ENCODE peak calls at places on chromosome 22, in nine cellular contexts. F is right lobe of liver, I is heart right ventricle, Q is GM19239, U is islet precursor cell, R is HAP-1, Y is HS-27A, C is NCI-H1092 treated with DMSO at 0.1 percent for 48 hours, N is adrenal gland. A is an unnamed sample.

GRCh38 chr22:43862074-43862881 is at the start of gene SULT4A1:
- DNase-seq in F (no peak), I (no peak), Q (no peak), U (no peak), R (no peak), Y (no peak), C (peak), N (no peak), A (peak)

GRCh38 chr22:46583571-46583970 is 36.6 kb upstream of the GRAMD4 start:
- DNase-seq in F (no peak), I (no peak), Q (no peak), U (no peak), R (no peak), Y (no peak), C (no peak), N (no peak), A (no peak)

GRCh38 chr22:25061605-25062377 is 109.3 kb downstream of the KIAA1671 start:
- DNase-seq in F (no peak), I (no peak), Q (no peak), U (no peak), R (no peak), Y (no peak), C (no peak), N (no peak), A (no peak)

GRCh38 chr22:49139492-49140151 is 688.1 kb downstream of the BRD1 start:
- DNase-seq in F (no peak), I (no peak), Q (no peak), U (no peak), R (no peak), Y (no peak), C (no peak), N (no peak), A (no peak)

GRCh38 chr22:41781508-41781906 is 19.0 kb upstream of the CCDC134 start:
- DNase-seq in F (no peak), I (no peak), Q (no peak), U (no peak), R (no peak), Y (no peak), C (no peak), N (no peak), A (no peak)

GRCh38 chr22:21020802-21021429 is 6.0 kb downstream of the P2RX6 start:
- DNase-seq in F (no peak), I (no peak), Q (peak), U (no peak), R (no peak), Y (no peak), C (peak), N (no peak), A (peak)

GRCh38 chr22:24894220-24894975 is 52.1 kb downstream of the LHFPL7 start:
- DNase-seq in F (peak), I (peak), Q (no peak), U (peak), R (no peak), Y (peak), C (peak), N (peak), A (peak)

GRCh38 chr22:29524440-29525191 is 28.9 kb downstream of the THOC5 start:
- DNase-seq in F (peak), I (no peak), Q (peak), U (peak), R (peak), Y (no peak), C (no peak), N (peak), A (peak)

GRCh38 chr22:47135338-47135737 is 372.9 kb downstream of the TBC1D22A start:
- DNase-seq in F (no peak), I (no peak), Q (no peak), U (no peak), R (no peak), Y (no peak), C (no peak), N (no peak), A (no peak)

GRCh38 chr22:49944399-49944891 is 16.1 kb upstream of the PIM3 start:
- DNase-seq in F (no peak), I (no peak), Q (no peak), U (no peak), R (no peak), Y (no peak), C (no peak), N (no peak), A (no peak)

GRCh38 chr22:20647586-20648305 is 126.2 kb upstream of the SERPIND1 start:
- DNase-seq in F (no peak), I (no peak), Q (no peak), U (no peak), R (no peak), Y (no peak), C (no peak), N (no peak), A (no peak)

A was measured in COR-L47.